ENCODE peak calls at places on chromosome 6, in seven cellular contexts. I is dermis blood vessel endothelial cell, L is nephron progenitor cell, J is 8988T, G is adrenal gland, R is left colon, C is mucosa of gallbladder. A is an unnamed sample.

GRCh38 chr6:169319561-169319960 is 65.9 kb upstream of the THBS2 start:
- DNase-seq in I (no peak), L (no peak), J (no peak), G (no peak), R (no peak), C (no peak), A (no peak)

GRCh38 chr6:1952726-1953360 is 292.6 kb downstream of the GMDS start:
- DNase-seq in I (no peak), L (no peak), J (peak), G (no peak), R (no peak), C (no peak), A (no peak)

GRCh38 chr6:11202513-11203305 is 29.8 kb downstream of the NEDD9 start:
- DNase-seq in I (peak), L (peak), J (no peak), G (no peak), R (no peak), C (no peak), A (peak)

GRCh38 chr6:167881327-167881726 is 54.6 kb downstream of the AFDN start:
- DNase-seq in I (no peak), L (no peak), J (no peak), G (no peak), R (no peak), C (no peak), A (no peak)

GRCh38 chr6:130322673-130323268 is 43.0 kb upstream of the TMEM200A start:
- DNase-seq in I (peak), L (peak), J (no peak), G (peak), R (peak), C (peak), A (peak)

GRCh38 chr6:135647521-135647920 is 150.0 kb upstream of the AHI1 start:
- DNase-seq in I (no peak), L (no peak), J (no peak), G (no peak), R (no peak), C (no peak), A (no peak)

GRCh38 chr6:79946242-79946641 is 1.1 kb downstream of the ELOVL4 start:
- DNase-seq in I (peak), L (peak), J (no peak), G (no peak), R (no peak), C (no peak), A (peak)

GRCh38 chr6:30720738-30721197 is 616 bp downstream of the TUBB start:
- DNase-seq in I (peak), L (peak), J (no peak), G (peak), R (peak), C (peak), A (peak)

GRCh38 chr6:42190784-42191183 is 4.0 kb downstream of the GUCA1B start:
- DNase-seq in I (no peak), L (no peak), J (no peak), G (no peak), R (no peak), C (no peak), A (no peak)

GRCh38 chr6:139027620-139028182 is 844 bp upstream of the ABRACL start:
- DNase-seq in I (peak), L (peak), J (no peak), G (no peak), R (peak), C (peak), A (peak)

A was measured in A673.